ENCODE peak calls at places on chromosomes 2 and 18, in eight cellular contexts. O is IMR-90, V is heart left ventricle, Q is adrenal gland, U is tibial nerve, Z is breast epithelium, F is A549, R is Peyer's patch. P is an unnamed sample.

GRCh38 chr18:40867452-40867851 is 1087.6 kb upstream of the PIK3C3 start:
- DNase-seq in O (peak), V (no peak), Q (no peak), U (no peak), Z (no peak), F (peak), R (no peak), P (no peak)

GRCh38 chr2:14385043-14385442 is 247.5 kb upstream of the LRATD1 start:
- DNase-seq in O (peak), V (no peak), Q (no peak), U (no peak), Z (no peak), F (no peak), R (no peak), P (no peak)

GRCh38 chr2:211132046-211132445 is 575.6 kb downstream of the CPS1 start:
- DNase-seq in O (no peak), V (no peak), Q (no peak), U (no peak), Z (no peak), F (no peak), R (no peak), P (no peak)

GRCh38 chr2:213991454-213992108 is 419.3 kb upstream of the VWC2L start:
- DNase-seq in O (peak), V (no peak), Q (no peak), U (no peak), Z (no peak), F (no peak), R (no peak), P (no peak)

GRCh38 chr2:32427672-32428622 is 71.1 kb downstream of the BIRC6 start:
- DNase-seq in O (no peak), V (no peak), Q (no peak), U (no peak), Z (no peak), F (no peak), R (no peak), P (no peak)

GRCh38 chr2:49371302-49371701 is 217.0 kb upstream of the FSHR start:
- DNase-seq in O (no peak), V (no peak), Q (no peak), U (no peak), Z (no peak), F (no peak), R (no peak), P (no peak)

GRCh38 chr2:240578110-240578450 is 8.5 kb upstream of the CAPN10 start:
- DNase-seq in O (no peak), V (peak), Q (no peak), U (no peak), Z (no peak), F (no peak), R (no peak), P (no peak)

GRCh38 chr2:172046080-172046678 is 39.1 kb upstream of the DLX1 start:
- DNase-seq in O (no peak), V (no peak), Q (no peak), U (no peak), Z (no peak), F (no peak), R (no peak), P (no peak)

GRCh38 chr18:3027301-3027700 is 14.4 kb upstream of the LPIN2 start:
- DNase-seq in O (no peak), V (no peak), Q (no peak), U (no peak), Z (no peak), F (no peak), R (no peak), P (peak)

GRCh38 chr2:230382108-230382507 is 33.9 kb upstream of the SP100 start:
- DNase-seq in O (no peak), V (no peak), Q (no peak), U (no peak), Z (no peak), F (no peak), R (no peak), P (no peak)

GRCh38 chr2:64787698-64788097 is 134.0 kb upstream of the SERTAD2 start:
- DNase-seq in O (no peak), V (no peak), Q (no peak), U (no peak), Z (no peak), F (no peak), R (no peak), P (no peak)

GRCh38 chr2:210162466-210163124 is 8.6 kb downstream of the KANSL1L start:
- DNase-seq in O (no peak), V (no peak), Q (no peak), U (no peak), Z (no peak), F (no peak), R (no peak), P (no peak)

GRCh38 chr2:69222984-69223658 is 163.9 kb downstream of the GFPT1 start:
- DNase-seq in O (peak), V (peak), Q (peak), U (no peak), Z (no peak), F (no peak), R (no peak), P (no peak)

GRCh38 chr2:214246417-214246816 is 164.4 kb upstream of the VWC2L start:
- DNase-seq in O (no peak), V (no peak), Q (no peak), U (no peak), Z (no peak), F (no peak), R (no peak), P (no peak)

GRCh38 chr18:21300616-21301200 is 58.7 kb downstream of the GREB1L start:
- DNase-seq in O (no peak), V (no peak), Q (no peak), U (no peak), Z (no peak), F (no peak), R (no peak), P (no peak)

GRCh38 chr18:78688916-78689315 is 290.7 kb upstream of the SALL3 start:
- DNase-seq in O (no peak), V (no peak), Q (no peak), U (no peak), Z (peak), F (no peak), R (no peak), P (no peak)

GRCh38 chr18:71471963-71472725 is 1072.0 kb downstream of the CBLN2 start:
- DNase-seq in O (no peak), V (no peak), Q (no peak), U (no peak), Z (no peak), F (no peak), R (no peak), P (no peak)

GRCh38 chr2:175855794-175856453 is 146.1 kb downstream of the LNPK start:
- DNase-seq in O (peak), V (peak), Q (peak), U (no peak), Z (no peak), F (no peak), R (no peak), P (no peak)

GRCh38 chr2:182638652-182639051 is 77.4 kb upstream of the DNAJC10 start:
- DNase-seq in O (no peak), V (no peak), Q (no peak), U (no peak), Z (no peak), F (no peak), R (no peak), P (no peak)

GRCh38 chr2:175964195-175964594 is 37.9 kb downstream of the LNPK start:
- DNase-seq in O (no peak), V (no peak), Q (no peak), U (no peak), Z (no peak), F (peak), R (no peak), P (no peak)

GRCh38 chr2:62227386-62228075 is 31.6 kb downstream of the B3GNT2 start:
- DNase-seq in O (peak), V (no peak), Q (no peak), U (no peak), Z (no peak), F (no peak), R (no peak), P (no peak)

GRCh38 chr18:77059294-77059916 is 73.2 kb downstream of the MBP start:
- DNase-seq in O (peak), V (no peak), Q (no peak), U (no peak), Z (no peak), F (peak), R (no peak), P (no peak)

GRCh38 chr18:48264508-48264907 is 144.7 kb downstream of the ZBTB7C start:
- DNase-seq in O (no peak), V (peak), Q (no peak), U (no peak), Z (no peak), F (no peak), R (no peak), P (no peak)

GRCh38 chr2:15800489-15801329 is 139.6 kb upstream of the MYCN start:
- DNase-seq in O (no peak), V (peak), Q (no peak), U (peak), Z (no peak), F (no peak), R (no peak), P (no peak)

GRCh38 chr2:226655871-226656270 is 143.7 kb downstream of the IRS1 start:
- DNase-seq in O (peak), V (no peak), Q (peak), U (no peak), Z (no peak), F (peak), R (no peak), P (no peak)

GRCh38 chr2:105166671-105167070 is 74.9 kb upstream of the GPR45 start:
- DNase-seq in O (no peak), V (no peak), Q (no peak), U (no peak), Z (no peak), F (no peak), R (no peak), P (no peak)

GRCh38 chr2:201218780-201219179 is 35.8 kb downstream of the CASP10 start:
- DNase-seq in O (peak), V (no peak), Q (no peak), U (no peak), Z (no peak), F (no peak), R (no peak), P (no peak)

GRCh38 chr2:46422717-46423394 is 56.5 kb upstream of the TMEM247 start:
- DNase-seq in O (no peak), V (no peak), Q (no peak), U (no peak), Z (no peak), F (no peak), R (no peak), P (no peak)

GRCh38 chr2:238771193-238771592 is 76.7 kb upstream of the TWIST2 start:
- DNase-seq in O (peak), V (no peak), Q (no peak), U (no peak), Z (no peak), F (peak), R (no peak), P (no peak)

GRCh38 chr2:8636691-8637636 is 44.9 kb upstream of the ID2 start:
- DNase-seq in O (peak), V (no peak), Q (no peak), U (no peak), Z (no peak), F (no peak), R (peak), P (no peak)
- H3K4me3 ChIP-seq in O (no peak), V (no peak), Q (no peak), U (peak), Z (no peak), F (no peak), R (no peak), P (no peak)

GRCh38 chr2:135987441-135987840 is 2.0 kb upstream of the DARS1 start:
- DNase-seq in O (no peak), V (no peak), Q (no peak), U (no peak), Z (no peak), F (no peak), R (no peak), P (no peak)

GRCh38 chr2:135986507-135986906 is 1.1 kb upstream of the DARS1 start:
- DNase-seq in O (no peak), V (no peak), Q (no peak), U (no peak), Z (no peak), F (no peak), R (no peak), P (no peak)

GRCh38 chr2:135984199-135985017 is 1.0 kb downstream of the DARS1 start:
- DNase-seq in O (no peak), V (no peak), Q (no peak), U (no peak), Z (no peak), F (no peak), R (no peak), P (no peak)

GRCh38 chr2:135985826-135986393 is 484 bp upstream of the DARS1 start:
- DNase-seq in O (no peak), V (no peak), Q (no peak), U (no peak), Z (no peak), F (no peak), R (no peak), P (no peak)

GRCh38 chr2:135985018-135985825 is at the start of gene DARS1:
- DNase-seq in O (peak), V (peak), Q (peak), U (peak), Z (peak), F (peak), R (peak), P (peak)
- TF ChIP-seq POLR2A in O (peak), V (no peak), Q (peak), U (peak), Z (peak), F (peak), R (peak), P (peak)

GRCh38 chr18:49613141-49613641 is 51.3 kb downstream of the LIPG start:
- DNase-seq in O (no peak), V (no peak), Q (no peak), U (no peak), Z (no peak), F (no peak), R (no peak), P (no peak)
- H3K4me3 ChIP-seq in O (no peak), V (no peak), Q (no peak), U (no peak), Z (no peak), F (no peak), R (no peak), P (no peak)

GRCh38 chr2:96321230-96322103 is 3.6 kb upstream of the ITPRIPL1 start:
- DNase-seq in O (peak), V (peak), Q (peak), U (no peak), Z (no peak), F (peak), R (peak), P (peak)
- TF ChIP-seq POLR2A in O (no peak), V (no peak), Q (no peak), U (no peak), Z (no peak), F (peak), R (no peak), P (no peak)

GRCh38 chr2:11103984-11104793 is 51.1 kb upstream of the SLC66A3 start:
- DNase-seq in O (no peak), V (no peak), Q (no peak), U (no peak), Z (no peak), F (no peak), R (no peak), P (peak)
- H3K4me3 ChIP-seq in O (no peak), V (no peak), Q (no peak), U (no peak), Z (no peak), F (no peak), R (no peak), P (no peak)

GRCh38 chr2:9380702-9381628 is 42.4 kb downstream of the ITGB1BP1 start:
- DNase-seq in O (peak), V (peak), Q (peak), U (no peak), Z (no peak), F (peak), R (peak), P (peak)
- TF ChIP-seq POLR2A in O (no peak), V (no peak), Q (no peak), U (no peak), Z (no peak), F (no peak), R (no peak), P (no peak)

DNA sequence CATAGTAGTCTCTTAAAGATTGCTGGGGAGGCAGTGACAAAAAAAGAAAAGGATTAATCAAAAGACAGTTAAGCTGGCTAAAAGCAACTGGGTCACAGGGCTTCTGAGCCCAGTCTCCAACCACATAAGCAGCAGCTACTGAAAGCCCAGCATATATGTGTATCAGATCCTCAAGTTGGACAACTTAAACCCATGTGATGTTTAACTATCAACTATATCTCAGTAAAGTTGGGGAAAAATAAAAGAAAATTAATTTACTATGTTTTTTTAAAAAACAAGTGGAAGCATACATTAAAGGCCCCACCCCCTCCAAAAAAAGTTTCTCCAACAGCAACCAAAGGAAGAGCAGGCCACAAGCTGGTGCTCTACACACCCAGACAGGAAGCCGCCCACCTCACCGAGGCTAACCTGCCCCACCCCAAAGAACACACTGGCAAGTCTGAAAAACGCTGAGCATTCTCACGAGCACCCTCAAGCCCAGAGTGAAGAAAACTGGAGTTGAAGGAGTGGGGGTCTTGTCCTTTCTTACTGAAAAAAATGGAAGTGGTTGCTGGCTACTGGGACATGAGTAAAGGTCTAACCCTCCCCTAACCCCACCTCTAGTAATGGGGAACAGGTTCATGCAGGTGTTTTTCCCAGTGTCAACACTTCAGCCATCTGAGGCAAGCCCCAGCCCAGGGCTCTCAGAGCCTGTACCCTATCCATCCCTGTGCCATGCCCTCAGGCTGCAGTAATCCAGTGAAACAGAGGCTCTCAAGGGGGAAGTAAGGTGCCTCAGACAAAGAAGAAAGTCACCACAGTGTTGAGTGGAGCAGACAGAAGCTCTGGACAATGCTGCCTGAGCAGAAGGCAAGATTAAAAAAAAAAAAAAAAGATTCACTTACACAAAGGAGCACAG is 106.3 kb downstream of the GYPC start:
- DNase-seq in O (no peak), V (no peak), Q (no peak), U (no peak), Z (no peak), F (no peak), R (no peak), P (no peak)
- H3K4me3 ChIP-seq in O (no peak), V (no peak), Q (no peak), U (no peak), Z (no peak), F (no peak), R (no peak), P (no peak)

GRCh38 chr2:88210132-88211004 is 40.2 kb downstream of the THNSL2 start:
- DNase-seq in O (no peak), V (no peak), Q (no peak), U (no peak), Z (no peak), F (no peak), R (no peak), P (no peak)
- TF ChIP-seq POLR2A in O (no peak), V (no peak), Q (no peak), U (no peak), Z (no peak), F (no peak), R (no peak), P (no peak)

DNA sequence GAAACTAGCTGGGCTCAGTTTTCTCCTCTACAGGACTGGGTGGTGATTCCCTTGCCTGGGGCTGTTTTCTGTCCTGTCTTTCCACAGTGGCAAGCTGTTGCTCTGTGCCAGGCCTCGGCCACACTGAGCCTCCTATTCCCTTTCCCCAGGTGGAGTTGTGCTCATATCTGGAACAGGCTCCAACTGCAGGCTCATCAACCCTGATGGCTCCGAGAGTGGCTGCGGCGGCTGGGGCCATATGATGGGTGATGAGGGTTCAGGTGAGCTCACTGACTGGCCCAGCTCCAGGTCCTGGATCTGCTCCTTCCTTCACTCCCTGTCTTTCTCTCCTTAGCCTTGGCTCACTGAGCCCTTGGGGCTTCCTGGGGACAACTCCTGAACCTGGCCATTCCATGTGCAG is 4.0 kb downstream of the NAGK start:
- DNase-seq in O (no peak), V (no peak), Q (no peak), U (no peak), Z (no peak), F (no peak), R (no peak), P (no peak)
- H3K4me3 ChIP-seq in O (no peak), V (no peak), Q (no peak), U (no peak), Z (no peak), F (no peak), R (no peak), P (no peak)